ENCODE peak calls at places on chromosomes 16 and 17, in seven cellular contexts. One of them, this sample, is unnamed.

GRCh38 chr17:76772842-76773521 is 35.1 kb downstream of the MFSD11 start:
- DNase-seq in ascending aorta: no peak
- DNase-seq in C1 segment of cervical spinal cord: no peak
- DNase-seq in WTC11: no peak
- DNase-seq in T-helper 1 cell: peak
- DNase-seq in CD8-positive, alpha-beta T cell: peak
- DNase-seq in NCI-H187: no peak
- DNase-seq in this sample: peak

GRCh38 chr17:65039349-65039988 is 17.1 kb downstream of the GNA13 start:
- DNase-seq in ascending aorta: no peak
- DNase-seq in C1 segment of cervical spinal cord: no peak
- DNase-seq in WTC11: no peak
- DNase-seq in T-helper 1 cell: peak
- DNase-seq in CD8-positive, alpha-beta T cell: peak
- DNase-seq in NCI-H187: no peak
- DNase-seq in this sample: no peak

GRCh38 chr16:85593503-85594195 is 19.5 kb upstream of the GSE1 start:
- DNase-seq in ascending aorta: no peak
- DNase-seq in C1 segment of cervical spinal cord: no peak
- DNase-seq in WTC11: no peak
- DNase-seq in T-helper 1 cell: no peak
- DNase-seq in CD8-positive, alpha-beta T cell: no peak
- DNase-seq in NCI-H187: no peak
- DNase-seq in this sample: peak

GRCh38 chr16:74607967-74608356 is 1.0 kb upstream of the GLG1 start:
- DNase-seq in ascending aorta: no peak
- DNase-seq in C1 segment of cervical spinal cord: no peak
- DNase-seq in WTC11: peak
- DNase-seq in T-helper 1 cell: no peak
- DNase-seq in CD8-positive, alpha-beta T cell: no peak
- DNase-seq in NCI-H187: no peak
- DNase-seq in this sample: peak

GRCh38 chr16:55274391-55274790 is 49.6 kb upstream of the IRX6 start:
- DNase-seq in ascending aorta: no peak
- DNase-seq in C1 segment of cervical spinal cord: no peak
- DNase-seq in WTC11: no peak
- DNase-seq in T-helper 1 cell: no peak
- DNase-seq in CD8-positive, alpha-beta T cell: no peak
- DNase-seq in NCI-H187: no peak
- DNase-seq in this sample: no peak

GRCh38 chr16:87642491-87642890 is 40.2 kb downstream of the JPH3 start:
- DNase-seq in ascending aorta: no peak
- DNase-seq in C1 segment of cervical spinal cord: no peak
- DNase-seq in WTC11: no peak
- DNase-seq in T-helper 1 cell: no peak
- DNase-seq in CD8-positive, alpha-beta T cell: no peak
- DNase-seq in NCI-H187: no peak
- DNase-seq in this sample: no peak

GRCh38 chr16:49857423-49858181 is 1.7 kb upstream of the ZNF423 start:
- DNase-seq in ascending aorta: peak
- DNase-seq in C1 segment of cervical spinal cord: no peak
- DNase-seq in WTC11: peak
- DNase-seq in T-helper 1 cell: peak
- DNase-seq in CD8-positive, alpha-beta T cell: peak
- DNase-seq in NCI-H187: no peak
- DNase-seq in this sample: peak

GRCh38 chr17:44378171-44378705 is 11.2 kb downstream of the ITGA2B start:
- DNase-seq in ascending aorta: no peak
- DNase-seq in C1 segment of cervical spinal cord: no peak
- DNase-seq in WTC11: no peak
- DNase-seq in T-helper 1 cell: no peak
- DNase-seq in CD8-positive, alpha-beta T cell: no peak
- DNase-seq in NCI-H187: no peak
- DNase-seq in this sample: no peak

GRCh38 chr17:40564195-40564882 is 933 bp downstream of the CCR7 start:
- DNase-seq in ascending aorta: no peak
- DNase-seq in C1 segment of cervical spinal cord: no peak
- DNase-seq in WTC11: no peak
- DNase-seq in T-helper 1 cell: peak
- DNase-seq in CD8-positive, alpha-beta T cell: peak
- DNase-seq in NCI-H187: no peak
- DNase-seq in this sample: no peak

GRCh38 chr16:49464877-49465504 is 91.4 kb downstream of the C16orf78 start:
- DNase-seq in ascending aorta: peak
- DNase-seq in C1 segment of cervical spinal cord: no peak
- DNase-seq in WTC11: peak
- DNase-seq in T-helper 1 cell: no peak
- DNase-seq in CD8-positive, alpha-beta T cell: peak
- DNase-seq in NCI-H187: no peak
- DNase-seq in this sample: no peak

GRCh38 chr17:75181608-75182318 is 996 bp downstream of the SUMO2 start:
- DNase-seq in ascending aorta: peak
- DNase-seq in C1 segment of cervical spinal cord: peak
- DNase-seq in WTC11: no peak
- DNase-seq in T-helper 1 cell: peak
- DNase-seq in CD8-positive, alpha-beta T cell: peak
- DNase-seq in NCI-H187: no peak
- DNase-seq in this sample: peak

GRCh38 chr17:3973498-3974137 is 9.4 kb upstream of the ATP2A3 start:
- DNase-seq in ascending aorta: no peak
- DNase-seq in C1 segment of cervical spinal cord: no peak
- DNase-seq in WTC11: no peak
- DNase-seq in T-helper 1 cell: no peak
- DNase-seq in CD8-positive, alpha-beta T cell: no peak
- DNase-seq in NCI-H187: no peak
- DNase-seq in this sample: no peak

GRCh38 chr16:47877166-47877565 is 278.6 kb downstream of the ABCC12 start:
- DNase-seq in ascending aorta: no peak
- DNase-seq in C1 segment of cervical spinal cord: no peak
- DNase-seq in WTC11: no peak
- DNase-seq in T-helper 1 cell: no peak
- DNase-seq in CD8-positive, alpha-beta T cell: no peak
- DNase-seq in NCI-H187: no peak
- DNase-seq in this sample: no peak

GRCh38 chr16:68750243-68750642 is 13.2 kb downstream of the CDH1 start:
- DNase-seq in ascending aorta: no peak
- DNase-seq in C1 segment of cervical spinal cord: no peak
- DNase-seq in WTC11: no peak
- DNase-seq in T-helper 1 cell: no peak
- DNase-seq in CD8-positive, alpha-beta T cell: no peak
- DNase-seq in NCI-H187: no peak
- DNase-seq in this sample: no peak

This sample was measured in A673.